ENCODE peak calls at places on chromosomes 13 and 19, in five cellular contexts. Z is thoracic aorta, D is heart left ventricle, Y is neural progenitor cell, S is tibial artery. K is an unnamed sample. For H3K4me1, the result is how much of the 10 kb centered on the place peaks cover.

GRCh38 chr19:801861-802496 is 4.7 kb downstream of the PTBP1 start:
- DNase-seq in Z (no peak), D (peak), Y (no peak), S (no peak), K (no peak)

GRCh38 chr13:64130170-64130569 is 2714.5 kb upstream of the PCDH20 start:
- DNase-seq in Z (no peak), D (no peak), Y (no peak), S (no peak), K (no peak)

GRCh38 chr19:1350861-1351260 is 32.8 kb upstream of the NDUFS7 start:
- DNase-seq in Z (no peak), D (no peak), Y (no peak), S (no peak), K (no peak)

GRCh38 chr13:100650321-100650720 is 24.3 kb downstream of the TMTC4 start:
- DNase-seq in Z (no peak), D (no peak), Y (no peak), S (no peak), K (no peak)

GRCh38 chr19:47598407-47599349 is 10.3 kb upstream of the BICRA start:
- DNase-seq in Z (peak), D (peak), Y (peak), S (peak), K (peak)

GRCh38 chr13:23380534-23380933 is 53.0 kb downstream of the SACS start:
- DNase-seq in Z (no peak), D (no peak), Y (no peak), S (no peak), K (no peak)

GRCh38 chr19:18932216-18932841 is 8.7 kb downstream of the HOMER3 start:
- DNase-seq in Z (peak), D (peak), Y (peak), S (peak), K (peak)

GRCh38 chr19:42081584-42082258 is 5.8 kb downstream of the ZNF574 start:
- DNase-seq in Z (no peak), D (no peak), Y (no peak), S (no peak), K (peak)

GRCh38 chr19:12194827-12195500 is 32.1 kb downstream of the ZNF136 start:
- DNase-seq in Z (peak), D (peak), Y (no peak), S (peak), K (peak)

GRCh38 chr19:41563847-41564514 is 12.0 kb upstream of the CEACAM21 start:
- DNase-seq in Z (no peak), D (no peak), Y (peak), S (no peak), K (no peak)

GRCh38 chr19:13978306-13978705 is 26.0 kb downstream of the DCAF15 start:
- DNase-seq in Z (peak), D (peak), Y (peak), S (peak), K (peak)

GRCh38 chr19:40612831-40613668 is 11.9 kb downstream of the LTBP4 start:
- DNase-seq in Z (no peak), D (no peak), Y (peak), S (no peak), K (peak)

GRCh38 chr19:30150626-30151025 is 208.6 kb downstream of the URI1 start:
- DNase-seq in Z (no peak), D (no peak), Y (no peak), S (no peak), K (no peak)

GRCh38 chr13:87999141-87999765 is 328.1 kb downstream of the SLITRK5 start:
- DNase-seq in Z (no peak), D (no peak), Y (no peak), S (no peak), K (no peak)

GRCh38 chr13:24355103-24355502 is 45.7 kb downstream of the C1QTNF9 start:
- DNase-seq in Z (no peak), D (no peak), Y (no peak), S (no peak), K (no peak)

GRCh38 chr13:74104661-74105275 is 29.4 kb downstream of the KLF12 start:
- DNase-seq in Z (no peak), D (no peak), Y (no peak), S (no peak), K (no peak)

DNA sequence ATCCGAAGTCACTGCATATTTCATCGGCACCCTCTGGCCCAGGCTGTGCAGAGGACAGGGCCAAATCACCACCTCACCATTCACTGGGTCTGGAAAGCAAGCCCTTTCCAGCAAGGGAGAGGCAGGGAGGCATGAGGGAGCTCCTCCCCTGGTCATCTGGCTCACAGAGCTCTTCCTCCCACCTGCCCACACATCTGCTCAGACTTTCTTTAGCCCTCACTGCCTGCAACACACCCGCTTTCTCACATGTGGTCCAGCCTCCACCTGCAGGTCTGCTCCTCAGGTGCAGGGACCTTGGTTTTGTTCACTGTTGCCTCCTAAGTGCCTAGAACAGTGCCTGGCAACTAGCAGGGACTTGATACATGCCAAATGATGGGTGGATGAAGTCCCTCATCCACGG is 21.0 kb upstream of the SLC35E1 start:
- DNase-seq in Z (no peak), D (no peak), Y (no peak), S (no peak), K (no peak)
- H3K4me1 ChIP-seq in Z (under half), D (half or more), Y (under half), S (under half), K (under half)

GRCh38 chr19:15897738-15898276 is at the start of gene CYP4F2:
- DNase-seq in Z (no peak), D (no peak), Y (no peak), S (no peak), K (peak)
- H3K4me1 ChIP-seq in Z (under half), D (under half), Y (under half), S (under half), K (under half)

GRCh38 chr13:37138169-37138568 is 32.7 kb upstream of the CSNK1A1L start:
- DNase-seq in Z (no peak), D (no peak), Y (no peak), S (no peak), K (no peak)
- H3K4me1 ChIP-seq in Z (under half), D (under half), Y (under half), S (under half), K (under half)

GRCh38 chr19:46574533-46574932 is 26.6 kb upstream of the CALM3 start:
- DNase-seq in Z (no peak), D (no peak), Y (peak), S (no peak), K (no peak)

GRCh38 chr19:46573679-46574522 is 27.2 kb upstream of the CALM3 start:
- DNase-seq in Z (no peak), D (no peak), Y (no peak), S (no peak), K (no peak)

GRCh38 chr19:46578450-46578849 is 22.7 kb upstream of the CALM3 start:
- DNase-seq in Z (no peak), D (no peak), Y (no peak), S (no peak), K (no peak)

GRCh38 chr19:46580247-46580646 is 20.9 kb upstream of the CALM3 start:
- DNase-seq in Z (no peak), D (no peak), Y (no peak), S (no peak), K (no peak)

DNA sequence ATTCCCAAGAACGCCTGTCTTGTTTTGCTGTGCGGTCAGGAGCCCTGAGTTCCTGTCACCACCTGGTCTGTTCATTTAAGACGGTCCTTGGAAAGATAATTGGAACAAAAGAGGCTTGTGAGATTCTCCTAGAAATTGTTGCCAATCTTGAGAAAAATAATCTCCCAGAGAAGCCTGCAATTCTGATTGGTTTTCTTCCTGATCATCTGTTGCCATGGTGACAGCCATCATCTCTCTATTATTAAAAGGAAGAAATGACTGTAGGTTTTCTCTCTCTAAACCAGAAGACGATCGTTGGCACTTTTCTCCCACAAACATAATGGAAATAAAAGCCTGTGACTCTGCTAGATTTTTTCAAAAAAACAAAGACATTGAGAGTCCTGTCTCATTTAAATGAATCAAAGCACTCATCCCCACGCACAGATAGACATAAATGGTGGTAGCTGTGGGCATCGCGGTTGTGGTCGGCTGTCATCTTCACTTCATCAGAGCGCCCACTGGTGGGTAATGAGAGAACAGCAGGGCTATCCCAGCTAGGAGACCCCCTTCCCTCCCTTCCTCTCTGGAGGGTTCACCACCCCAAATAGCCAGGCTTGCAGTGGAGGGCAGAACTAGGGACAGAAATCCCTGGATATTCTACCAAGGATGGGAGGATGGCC is 21.7 kb upstream of the CALM3 start:
- DNase-seq in Z (no peak), D (no peak), Y (peak), S (no peak), K (no peak)
- H3K4me1 ChIP-seq in Z (under half), D (under half), Y (under half), S (under half), K (under half)

GRCh38 chr19:45782162-45782623 is at the start of gene DMPK:
- DNase-seq in Z (no peak), D (peak), Y (no peak), S (peak), K (no peak)

GRCh38 chr19:45780146-45780447 is 2.2 kb downstream of the DMPK start:
- DNase-seq in Z (no peak), D (no peak), Y (no peak), S (no peak), K (no peak)

GRCh38 chr19:45780448-45781281 is 1.6 kb downstream of the DMPK start:
- DNase-seq in Z (no peak), D (no peak), Y (no peak), S (no peak), K (no peak)

GRCh38 chr19:45782820-45783785 is 813 bp upstream of the DMPK start:
- DNase-seq in Z (no peak), D (peak), Y (no peak), S (peak), K (no peak)

GRCh38 chr19:45781282-45782161 is 768 bp downstream of the DMPK start:
- DNase-seq in Z (no peak), D (no peak), Y (no peak), S (no peak), K (peak)
- H3K4me1 ChIP-seq in Z (under half), D (under half), Y (under half), S (under half), K (under half)

K was measured in small intestine.